ENCODE peak calls at places on chromosomes 11 and 22, in ten cellular contexts. One of them, this sample, is unnamed.
A peak's percentile ranks its signal among the peaks of the same experiment; 100 is the strongest.

GRCh38 chr11:120326845-120327281 is 1.8 kb downstream of the TLCD5 start:
- ATAC-seq in HCT116: no peak
- ATAC-seq in Panc1: no peak
- ATAC-seq in CD8-positive, alpha-beta T cell: no peak
- ATAC-seq in right cardiac atrium: no peak
- ATAC-seq in GM12878: peak; percentile 9
- ATAC-seq in CD4-positive, CD25-positive, alpha-beta regulatory T cell: no peak
- ATAC-seq in pancreas: peak; percentile 14
- ATAC-seq in CD4-positive, alpha-beta T cell: no peak
- ATAC-seq in upper lobe of left lung: no peak
- ATAC-seq in this sample: no peak

GRCh38 chr11:121630041-121630440 is 177.3 kb upstream of the SORL1-AS1 start:
- ATAC-seq in upper lobe of left lung: no peak
- ATAC-seq in Panc1: peak; percentile 58
- ATAC-seq in CD8-positive, alpha-beta T cell: no peak
- ATAC-seq in right cardiac atrium: peak; percentile 27
- ATAC-seq in HCT116: no peak
- ATAC-seq in GM12878: no peak
- ATAC-seq in CD4-positive, alpha-beta T cell: no peak
- ATAC-seq in pancreas: no peak
- ATAC-seq in CD4-positive, CD25-positive, alpha-beta regulatory T cell: no peak
- ATAC-seq in this sample: no peak

GRCh38 chr11:68889948-68890446 is 13.6 kb downstream of the MRPL21 start:
- ATAC-seq in CD4-positive, CD25-positive, alpha-beta regulatory T cell: no peak
- ATAC-seq in CD8-positive, alpha-beta T cell: no peak
- ATAC-seq in HCT116: peak; percentile 90
- ATAC-seq in pancreas: peak; percentile 53
- ATAC-seq in right cardiac atrium: peak; percentile 69
- ATAC-seq in Panc1: peak; percentile 78
- ATAC-seq in GM12878: no peak
- ATAC-seq in CD4-positive, alpha-beta T cell: no peak
- ATAC-seq in upper lobe of left lung: peak; percentile 52
- ATAC-seq in this sample: peak; percentile 65

GRCh38 chr11:61880454-61880853 is 10.9 kb downstream of the FADS3 start:
- ATAC-seq in CD4-positive, alpha-beta T cell: no peak
- ATAC-seq in pancreas: no peak
- ATAC-seq in CD8-positive, alpha-beta T cell: no peak
- ATAC-seq in GM12878: peak; percentile 18
- ATAC-seq in Panc1: no peak
- ATAC-seq in CD4-positive, CD25-positive, alpha-beta regulatory T cell: no peak
- ATAC-seq in right cardiac atrium: no peak
- ATAC-seq in HCT116: no peak
- ATAC-seq in upper lobe of left lung: no peak
- ATAC-seq in this sample: no peak

GRCh38 chr11:107929611-107930200 is 1.5 kb downstream of the RAB39A start:
- ATAC-seq in CD8-positive, alpha-beta T cell: no peak
- ATAC-seq in CD4-positive, alpha-beta T cell: no peak
- ATAC-seq in upper lobe of left lung: no peak
- ATAC-seq in Panc1: no peak
- ATAC-seq in right cardiac atrium: no peak
- ATAC-seq in HCT116: no peak
- ATAC-seq in GM12878: peak; percentile 22
- ATAC-seq in CD4-positive, CD25-positive, alpha-beta regulatory T cell: no peak
- ATAC-seq in pancreas: no peak
- ATAC-seq in this sample: no peak

GRCh38 chr11:61888043-61888442 is 3.3 kb downstream of the FADS3 start:
- ATAC-seq in CD4-positive, alpha-beta T cell: no peak
- ATAC-seq in Panc1: no peak
- ATAC-seq in upper lobe of left lung: no peak
- ATAC-seq in CD4-positive, CD25-positive, alpha-beta regulatory T cell: no peak
- ATAC-seq in pancreas: peak; percentile 12
- ATAC-seq in right cardiac atrium: peak; percentile 71
- ATAC-seq in HCT116: no peak
- ATAC-seq in CD8-positive, alpha-beta T cell: no peak
- ATAC-seq in GM12878: no peak
- ATAC-seq in this sample: peak; percentile 60

GRCh38 chr11:10351768-10352641 is 47.1 kb downstream of the ADM start:
- ATAC-seq in Panc1: peak; percentile 85
- ATAC-seq in CD4-positive, alpha-beta T cell: no peak
- ATAC-seq in CD4-positive, CD25-positive, alpha-beta regulatory T cell: no peak
- ATAC-seq in HCT116: no peak
- ATAC-seq in CD8-positive, alpha-beta T cell: no peak
- ATAC-seq in upper lobe of left lung: peak; percentile 74
- ATAC-seq in right cardiac atrium: peak; percentile 96
- ATAC-seq in GM12878: no peak
- ATAC-seq in pancreas: peak; percentile 94
- ATAC-seq in this sample: peak; percentile 89

GRCh38 chr11:116605543-116605942 is 167.2 kb downstream of the BUD13 start:
- ATAC-seq in upper lobe of left lung: no peak
- ATAC-seq in CD8-positive, alpha-beta T cell: no peak
- ATAC-seq in GM12878: peak; percentile 84
- ATAC-seq in right cardiac atrium: no peak
- ATAC-seq in HCT116: peak; percentile 95
- ATAC-seq in CD4-positive, CD25-positive, alpha-beta regulatory T cell: no peak
- ATAC-seq in Panc1: peak; percentile 69
- ATAC-seq in pancreas: peak; percentile 53
- ATAC-seq in CD4-positive, alpha-beta T cell: no peak
- ATAC-seq in this sample: no peak

GRCh38 chr22:46896166-46896565 is 133.7 kb downstream of the TBC1D22A start:
- ATAC-seq in right cardiac atrium: no peak
- ATAC-seq in HCT116: no peak
- ATAC-seq in CD4-positive, CD25-positive, alpha-beta regulatory T cell: no peak
- ATAC-seq in CD4-positive, alpha-beta T cell: no peak
- ATAC-seq in upper lobe of left lung: no peak
- ATAC-seq in Panc1: no peak
- ATAC-seq in CD8-positive, alpha-beta T cell: no peak
- ATAC-seq in pancreas: no peak
- ATAC-seq in GM12878: no peak
- ATAC-seq in this sample: no peak

GRCh38 chr11:70678931-70679900 is 280.9 kb downstream of the CTTN start:
- ATAC-seq in right cardiac atrium: no peak
- ATAC-seq in GM12878: no peak
- ATAC-seq in Panc1: no peak
- ATAC-seq in HCT116: no peak
- ATAC-seq in pancreas: no peak
- ATAC-seq in CD4-positive, CD25-positive, alpha-beta regulatory T cell: no peak
- ATAC-seq in CD4-positive, alpha-beta T cell: no peak
- ATAC-seq in CD8-positive, alpha-beta T cell: no peak
- ATAC-seq in upper lobe of left lung: no peak
- ATAC-seq in this sample: no peak

GRCh38 chr11:43130616-43131015 is 181.2 kb upstream of the API5 start:
- ATAC-seq in CD4-positive, alpha-beta T cell: no peak
- ATAC-seq in GM12878: peak; percentile 61
- ATAC-seq in upper lobe of left lung: no peak
- ATAC-seq in CD4-positive, CD25-positive, alpha-beta regulatory T cell: no peak
- ATAC-seq in CD8-positive, alpha-beta T cell: no peak
- ATAC-seq in Panc1: peak; percentile 65
- ATAC-seq in right cardiac atrium: no peak
- ATAC-seq in pancreas: no peak
- ATAC-seq in HCT116: no peak
- ATAC-seq in this sample: no peak

GRCh38 chr22:18035740-18036139 is 11.4 kb upstream of the MICAL3 start:
- ATAC-seq in pancreas: peak; percentile 77
- ATAC-seq in upper lobe of left lung: no peak
- ATAC-seq in CD8-positive, alpha-beta T cell: no peak
- ATAC-seq in HCT116: no peak
- ATAC-seq in GM12878: no peak
- ATAC-seq in Panc1: no peak
- ATAC-seq in CD4-positive, alpha-beta T cell: no peak
- ATAC-seq in right cardiac atrium: peak; percentile 42
- ATAC-seq in CD4-positive, CD25-positive, alpha-beta regulatory T cell: no peak
- ATAC-seq in this sample: no peak

GRCh38 chr11:130601764-130602163 is 153.3 kb downstream of the ADAMTS15 start:
- ATAC-seq in GM12878: no peak
- ATAC-seq in CD8-positive, alpha-beta T cell: no peak
- ATAC-seq in CD4-positive, CD25-positive, alpha-beta regulatory T cell: no peak
- ATAC-seq in CD4-positive, alpha-beta T cell: no peak
- ATAC-seq in Panc1: no peak
- ATAC-seq in right cardiac atrium: no peak
- ATAC-seq in pancreas: no peak
- ATAC-seq in upper lobe of left lung: no peak
- ATAC-seq in HCT116: no peak
- ATAC-seq in this sample: no peak

GRCh38 chr11:130600616-130601015 is 152.2 kb downstream of the ADAMTS15 start:
- ATAC-seq in Panc1: no peak
- ATAC-seq in pancreas: no peak
- ATAC-seq in upper lobe of left lung: no peak
- ATAC-seq in GM12878: no peak
- ATAC-seq in CD4-positive, CD25-positive, alpha-beta regulatory T cell: no peak
- ATAC-seq in HCT116: no peak
- ATAC-seq in right cardiac atrium: no peak
- ATAC-seq in CD8-positive, alpha-beta T cell: no peak
- ATAC-seq in CD4-positive, alpha-beta T cell: no peak
- ATAC-seq in this sample: no peak

GRCh38 chr11:130600139-130600538 is 151.7 kb downstream of the ADAMTS15 start:
- ATAC-seq in pancreas: no peak
- ATAC-seq in CD4-positive, alpha-beta T cell: no peak
- ATAC-seq in Panc1: no peak
- ATAC-seq in GM12878: no peak
- ATAC-seq in HCT116: no peak
- ATAC-seq in right cardiac atrium: no peak
- ATAC-seq in upper lobe of left lung: no peak
- ATAC-seq in CD4-positive, CD25-positive, alpha-beta regulatory T cell: no peak
- ATAC-seq in CD8-positive, alpha-beta T cell: no peak
- ATAC-seq in this sample: no peak

GRCh38 chr11:130602700-130603584 is 154.5 kb downstream of the ADAMTS15 start:
- ATAC-seq in right cardiac atrium: no peak
- ATAC-seq in CD4-positive, CD25-positive, alpha-beta regulatory T cell: no peak
- ATAC-seq in upper lobe of left lung: no peak
- ATAC-seq in Panc1: no peak
- ATAC-seq in HCT116: no peak
- ATAC-seq in CD4-positive, alpha-beta T cell: no peak
- ATAC-seq in GM12878: no peak
- ATAC-seq in CD8-positive, alpha-beta T cell: no peak
- ATAC-seq in pancreas: peak; percentile 75
- ATAC-seq in this sample: no peak

GRCh38 chr11:130601141-130601540 is 152.7 kb downstream of the ADAMTS15 start:
- ATAC-seq in pancreas: peak; percentile 75
- ATAC-seq in CD4-positive, alpha-beta T cell: no peak
- ATAC-seq in upper lobe of left lung: peak; percentile 68
- ATAC-seq in HCT116: no peak
- ATAC-seq in Panc1: no peak
- ATAC-seq in CD4-positive, CD25-positive, alpha-beta regulatory T cell: no peak
- ATAC-seq in GM12878: peak; percentile 61
- ATAC-seq in CD8-positive, alpha-beta T cell: no peak
- ATAC-seq in right cardiac atrium: peak; percentile 96
- ATAC-seq in this sample: peak; percentile 95
- H3K27ac ChIP-seq in pancreas: peak overlapping the region; percentile 22
- H3K27ac ChIP-seq in CD4-positive, alpha-beta T cell: no peak overlapping the region
- H3K27ac ChIP-seq in upper lobe of left lung: no peak overlapping the region
- H3K27ac ChIP-seq in HCT116: no peak overlapping the region
- H3K27ac ChIP-seq in Panc1: no peak overlapping the region
- H3K27ac ChIP-seq in CD4-positive, CD25-positive, alpha-beta regulatory T cell: no peak overlapping the region
- H3K27ac ChIP-seq in GM12878: no peak overlapping the region
- H3K27ac ChIP-seq in CD8-positive, alpha-beta T cell: no peak overlapping the region
- H3K27ac ChIP-seq in right cardiac atrium: peak overlapping the region; percentile 26
- H3K27ac ChIP-seq in this sample: peak overlapping the region; percentile 75

DNA sequence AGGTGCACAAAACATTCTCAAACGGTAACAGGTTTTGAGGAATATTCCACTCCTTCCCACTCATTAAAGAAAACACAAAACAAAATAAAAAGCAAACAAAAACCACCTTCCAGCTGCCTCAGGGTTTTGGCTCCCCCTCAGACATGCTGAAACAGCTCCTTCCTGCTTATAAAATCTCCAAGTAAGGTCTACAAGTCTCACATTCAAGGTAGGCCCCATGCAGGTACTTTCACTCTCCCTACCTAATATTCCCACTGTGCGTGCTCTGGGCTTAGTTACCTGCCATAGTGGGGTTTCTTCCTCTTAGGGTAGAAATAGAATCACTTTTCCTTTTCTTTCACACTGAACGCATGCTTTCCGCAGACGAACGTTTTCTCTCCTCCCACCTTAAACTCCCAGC is 132.3 kb downstream of the RBFOX2 start:
- ATAC-seq in CD4-positive, alpha-beta T cell: no peak
- ATAC-seq in upper lobe of left lung: no peak
- ATAC-seq in HCT116: no peak
- ATAC-seq in GM12878: no peak
- ATAC-seq in CD4-positive, CD25-positive, alpha-beta regulatory T cell: no peak
- ATAC-seq in CD8-positive, alpha-beta T cell: no peak
- ATAC-seq in pancreas: no peak
- ATAC-seq in Panc1: no peak
- ATAC-seq in right cardiac atrium: no peak
- ATAC-seq in this sample: no peak
- H3K27ac ChIP-seq in CD4-positive, alpha-beta T cell: no peak overlapping the region
- H3K27ac ChIP-seq in upper lobe of left lung: no peak overlapping the region
- H3K27ac ChIP-seq in HCT116: no peak overlapping the region
- H3K27ac ChIP-seq in GM12878: no peak overlapping the region
- H3K27ac ChIP-seq in CD4-positive, CD25-positive, alpha-beta regulatory T cell: no peak overlapping the region
- H3K27ac ChIP-seq in CD8-positive, alpha-beta T cell: no peak overlapping the region
- H3K27ac ChIP-seq in pancreas: no peak overlapping the region
- H3K27ac ChIP-seq in Panc1: no peak overlapping the region
- H3K27ac ChIP-seq in right cardiac atrium: no peak overlapping the region
- H3K27ac ChIP-seq in this sample: peak overlapping the region; percentile 89

DNA sequence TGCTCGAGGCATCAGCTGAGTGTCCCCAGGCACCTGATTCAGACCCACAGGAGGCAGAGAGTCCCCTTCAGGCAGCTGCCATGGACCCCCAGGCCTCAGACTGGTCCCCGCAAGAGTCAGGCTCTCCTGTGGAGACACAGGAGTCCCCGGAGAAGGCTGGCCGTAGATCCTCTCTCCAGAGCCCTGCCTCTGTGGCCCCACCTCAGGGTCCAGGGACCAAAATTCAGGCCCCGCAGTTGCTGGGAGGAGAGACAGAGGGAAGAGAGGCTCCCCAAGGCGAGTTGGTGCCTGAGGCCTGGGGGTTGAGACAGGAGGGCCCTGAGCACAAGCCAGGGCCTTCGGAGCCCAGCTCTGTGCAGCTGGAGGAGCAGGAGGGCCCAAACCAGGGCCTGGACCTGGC is 4.2 kb downstream of the CCDC88B start:
- ATAC-seq in Panc1: no peak
- ATAC-seq in GM12878: no peak
- ATAC-seq in right cardiac atrium: no peak
- ATAC-seq in HCT116: no peak
- ATAC-seq in CD4-positive, alpha-beta T cell: no peak
- ATAC-seq in upper lobe of left lung: no peak
- ATAC-seq in CD4-positive, CD25-positive, alpha-beta regulatory T cell: no peak
- ATAC-seq in pancreas: no peak
- ATAC-seq in CD8-positive, alpha-beta T cell: no peak
- ATAC-seq in this sample: no peak
- H3K27ac ChIP-seq in Panc1: peak overlapping the region; percentile 19
- H3K27ac ChIP-seq in GM12878: no peak overlapping the region
- H3K27ac ChIP-seq in right cardiac atrium: no peak overlapping the region
- H3K27ac ChIP-seq in HCT116: no peak overlapping the region
- H3K27ac ChIP-seq in CD4-positive, alpha-beta T cell: no peak overlapping the region
- H3K27ac ChIP-seq in upper lobe of left lung: no peak overlapping the region
- H3K27ac ChIP-seq in CD4-positive, CD25-positive, alpha-beta regulatory T cell: no peak overlapping the region
- H3K27ac ChIP-seq in pancreas: no peak overlapping the region
- H3K27ac ChIP-seq in CD8-positive, alpha-beta T cell: no peak overlapping the region
- H3K27ac ChIP-seq in this sample: no peak overlapping the region

DNA sequence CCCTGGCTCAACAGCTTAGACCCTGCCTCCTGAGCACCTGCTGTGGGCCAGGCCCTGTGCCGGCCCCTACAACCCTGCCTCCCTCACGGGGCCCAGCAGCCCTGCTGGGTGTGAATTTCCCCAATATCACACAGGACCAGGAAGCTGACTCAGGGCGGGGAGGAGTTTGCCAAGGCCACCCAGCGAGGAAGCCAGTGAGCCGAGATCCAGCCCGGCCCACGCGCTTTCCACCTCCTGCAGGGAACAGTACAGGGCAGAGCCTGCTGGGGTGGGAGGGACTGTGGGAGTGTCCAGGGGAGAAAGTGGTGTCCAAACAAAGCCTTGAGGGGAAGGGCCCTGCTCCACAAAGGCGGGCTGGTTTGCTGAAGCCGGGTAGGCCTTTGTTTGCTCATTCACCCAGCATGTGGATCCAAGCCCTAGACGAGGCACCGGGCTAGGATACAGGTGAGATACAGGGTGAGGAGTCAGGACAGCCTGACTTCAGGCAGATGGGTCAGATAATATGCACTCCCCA is 26.8 kb downstream of the RPL3 start:
- ATAC-seq in HCT116: peak; percentile 82
- ATAC-seq in CD4-positive, alpha-beta T cell: no peak
- ATAC-seq in upper lobe of left lung: peak; percentile 91
- ATAC-seq in pancreas: peak; percentile 83
- ATAC-seq in Panc1: peak; percentile 80
- ATAC-seq in GM12878: no peak
- ATAC-seq in CD8-positive, alpha-beta T cell: no peak
- ATAC-seq in right cardiac atrium: peak; percentile 93
- ATAC-seq in CD4-positive, CD25-positive, alpha-beta regulatory T cell: peak; percentile 31
- ATAC-seq in this sample: peak; percentile 86
- H3K27ac ChIP-seq in HCT116: peak overlapping the region; percentile 98
- H3K27ac ChIP-seq in CD4-positive, alpha-beta T cell: no peak overlapping the region
- H3K27ac ChIP-seq in upper lobe of left lung: peak overlapping the region; percentile 15
- H3K27ac ChIP-seq in pancreas: peak overlapping the region; percentile 92
- H3K27ac ChIP-seq in Panc1: peak overlapping the region; percentile 72
- H3K27ac ChIP-seq in GM12878: no peak overlapping the region
- H3K27ac ChIP-seq in CD8-positive, alpha-beta T cell: no peak overlapping the region
- H3K27ac ChIP-seq in right cardiac atrium: peak overlapping the region; percentile 65
- H3K27ac ChIP-seq in CD4-positive, CD25-positive, alpha-beta regulatory T cell: no peak overlapping the region
- H3K27ac ChIP-seq in this sample: peak overlapping the region; percentile 69